ENCODE peak calls at places on chromosome 20, in four cellular contexts. B is GM12878, X is K562, P is HepG2. W is an unnamed sample. For H3K36me3, the result is how much of the 10 kb centered on the place peaks cover.

GRCh38 chr20:23436681-23437080 is 2.8 kb upstream of the CSTL1 start:
- DNase-seq in B (no peak), X (no peak), P (no peak), W (peak)

GRCh38 chr20:37349517-37350491 is 3.9 kb downstream of the SRC start:
- DNase-seq in B (no peak), X (no peak), P (no peak), W (no peak)

GRCh38 chr20:24968278-24968677 is 19.2 kb downstream of the CST7 start:
- DNase-seq in B (no peak), X (no peak), P (no peak), W (no peak)

GRCh38 chr20:21781446-21782075 is 76.1 kb downstream of the PAX1 start:
- DNase-seq in B (no peak), X (no peak), P (no peak), W (no peak)

GRCh38 chr20:17878912-17879602 is 89.5 kb downstream of the SNX5 start:
- DNase-seq in B (no peak), X (peak), P (no peak), W (no peak)

GRCh38 chr20:20561172-20561571 is 151.3 kb downstream of the RALGAPA2 start:
- DNase-seq in B (no peak), X (no peak), P (no peak), W (no peak)

GRCh38 chr20:62583424-62583920 is 58.8 kb upstream of the SLCO4A1 start:
- DNase-seq in B (no peak), X (no peak), P (no peak), W (no peak)

GRCh38 chr20:24764825-24765224 is 184.2 kb upstream of the CST7 start:
- DNase-seq in B (no peak), X (no peak), P (no peak), W (no peak)

GRCh38 chr20:31833130-31833930 is 12.1 kb downstream of the FOXS1 start:
- DNase-seq in B (no peak), X (peak), P (peak), W (peak)

GRCh38 chr20:48626938-48627736 is 200.7 kb downstream of the PREX1 start:
- DNase-seq in B (no peak), X (no peak), P (no peak), W (no peak)

GRCh38 chr20:20406306-20406705 is 38.4 kb downstream of the INSM1 start:
- DNase-seq in B (no peak), X (no peak), P (no peak), W (no peak)

GRCh38 chr20:31678389-31679356 is 41.0 kb downstream of the COX4I2 start:
- DNase-seq in B (no peak), X (no peak), P (peak), W (no peak)

GRCh38 chr20:1266167-1266973 is at the start of gene SNPH:
- DNase-seq in B (no peak), X (peak), P (no peak), W (peak)

GRCh38 chr20:53866787-53867740 is 203.3 kb downstream of the BCAS1 start:
- DNase-seq in B (peak), X (no peak), P (peak), W (no peak)

GRCh38 chr20:56439784-56440291 is 27.8 kb downstream of the CASS4 start:
- DNase-seq in B (no peak), X (no peak), P (no peak), W (peak)

DNA sequence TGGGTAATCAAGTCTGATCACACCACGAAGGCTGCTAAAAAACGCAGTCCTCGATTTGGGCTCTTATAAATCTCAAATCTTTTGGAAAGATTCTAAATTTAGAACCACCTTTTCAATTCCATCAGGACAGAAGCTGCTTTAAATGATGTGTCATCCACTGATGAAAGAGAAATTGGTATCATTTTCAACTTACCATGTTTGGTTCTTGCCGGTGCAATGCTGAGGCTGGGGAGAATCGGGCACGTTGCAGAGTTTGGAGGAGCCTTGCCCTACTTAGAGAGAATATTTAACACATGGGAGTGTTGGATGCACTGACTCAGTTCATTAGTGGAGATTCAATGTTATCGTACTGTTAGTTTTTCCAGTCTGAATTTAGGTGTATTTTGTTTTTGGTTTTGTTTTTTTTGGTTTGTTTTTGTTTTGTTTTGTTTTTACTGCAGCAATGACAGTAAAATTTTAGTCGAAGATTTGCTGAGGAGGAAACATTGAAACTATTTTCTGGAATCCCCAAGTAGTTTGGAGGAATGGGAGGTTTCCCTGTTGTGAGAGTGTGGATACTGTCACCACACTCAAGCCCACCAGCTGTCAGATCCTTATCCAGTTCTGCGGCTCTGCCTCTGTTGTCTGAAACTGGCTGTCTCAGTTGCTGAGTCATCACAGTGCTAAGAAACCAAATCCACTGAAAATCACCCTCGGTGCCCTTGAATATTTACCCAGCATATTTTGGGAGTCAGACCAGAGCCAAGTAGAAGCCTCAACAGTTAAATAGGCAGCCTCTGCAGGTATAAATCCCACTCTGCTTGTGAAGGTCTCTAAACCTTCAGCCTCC is 497.0 kb downstream of the BTBD3 start:
- DNase-seq in B (no peak), X (no peak), P (no peak), W (no peak)
- H3K9ac ChIP-seq in B (no peak), X (no peak), P (no peak), W (no peak)

GRCh38 chr20:38950254-38950653 is 11.9 kb upstream of the DHX35 start:
- DNase-seq in B (no peak), X (no peak), P (no peak), W (no peak)

GRCh38 chr20:38946836-38947235 is 15.3 kb upstream of the DHX35 start:
- DNase-seq in B (no peak), X (no peak), P (no peak), W (no peak)

GRCh38 chr20:38951611-38952010 is 10.5 kb upstream of the DHX35 start:
- DNase-seq in B (no peak), X (no peak), P (no peak), W (no peak)

GRCh38 chr20:38952153-38952552 is 10.0 kb upstream of the DHX35 start:
- DNase-seq in B (no peak), X (no peak), P (no peak), W (no peak)

DNA sequence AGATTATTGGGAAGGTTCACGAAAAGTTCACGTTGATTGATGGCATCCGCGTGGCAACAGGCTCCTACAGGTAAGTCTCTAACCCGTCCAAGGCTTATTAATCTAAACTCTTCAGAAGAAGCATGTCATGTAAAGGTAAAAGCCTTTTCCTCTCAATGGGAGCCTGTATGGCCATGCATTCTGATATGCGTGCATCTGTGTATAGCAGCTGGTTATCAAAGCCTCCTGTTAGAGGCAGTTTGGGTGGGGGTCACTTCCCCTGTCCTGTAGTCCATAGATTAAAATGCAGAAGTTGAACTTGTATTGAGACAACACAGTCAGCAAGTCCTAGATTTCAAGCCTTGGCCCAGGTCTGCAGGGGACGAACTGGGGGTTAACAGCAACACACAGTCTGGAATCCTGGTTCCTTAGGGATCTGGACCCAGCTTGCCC is 14.2 kb upstream of the DHX35 start:
- DNase-seq in B (no peak), X (peak), P (no peak), W (no peak)
- H3K36me3 ChIP-seq in B (half or more), X (half or more), P (half or more), W (under half)

GRCh38 chr20:44392088-44392775 is 36.7 kb downstream of the HNF4A start:
- DNase-seq in B (no peak), X (no peak), P (no peak), W (no peak)

GRCh38 chr20:44390280-44390679 is 34.8 kb downstream of the HNF4A start:
- DNase-seq in B (no peak), X (no peak), P (no peak), W (no peak)

GRCh38 chr20:44389871-44390270 is 34.4 kb downstream of the HNF4A start:
- DNase-seq in B (no peak), X (no peak), P (no peak), W (no peak)

GRCh38 chr20:44384423-44385027 is 29.0 kb downstream of the HNF4A start:
- DNase-seq in B (peak), X (peak), P (peak), W (peak)

DNA sequence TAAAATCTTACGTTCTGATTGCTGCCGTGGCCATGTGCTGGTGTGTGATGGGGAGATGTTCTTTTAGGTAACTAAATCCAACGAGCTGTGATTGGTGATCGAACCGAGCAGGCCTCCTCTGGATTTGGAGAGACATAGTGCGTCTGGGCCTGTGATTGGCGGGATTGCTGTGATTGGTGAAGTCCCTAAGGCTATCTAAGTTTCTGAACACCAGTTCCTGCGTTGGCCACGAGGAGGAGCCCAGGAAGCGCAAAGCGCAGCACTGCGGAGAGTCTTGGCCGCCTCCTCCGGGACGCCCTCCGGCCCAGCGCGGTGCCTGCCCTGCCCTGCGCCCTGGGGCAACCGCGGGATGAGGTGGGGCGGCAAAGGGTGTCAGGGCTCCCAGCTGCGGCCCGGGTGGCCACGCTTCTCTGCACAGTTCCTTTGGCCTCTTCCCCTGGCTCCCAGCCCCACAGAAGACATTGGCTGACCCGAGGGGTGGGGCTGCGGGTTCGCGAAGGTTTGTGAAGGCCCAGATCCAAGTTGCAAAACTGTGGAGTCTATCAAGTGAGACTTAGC is 33.0 kb downstream of the HNF4A start:
- DNase-seq in B (no peak), X (peak), P (no peak), W (peak)
- TF ChIP-seq MYC in B (no peak), X (no peak), P (no peak), W (no peak)

DNA sequence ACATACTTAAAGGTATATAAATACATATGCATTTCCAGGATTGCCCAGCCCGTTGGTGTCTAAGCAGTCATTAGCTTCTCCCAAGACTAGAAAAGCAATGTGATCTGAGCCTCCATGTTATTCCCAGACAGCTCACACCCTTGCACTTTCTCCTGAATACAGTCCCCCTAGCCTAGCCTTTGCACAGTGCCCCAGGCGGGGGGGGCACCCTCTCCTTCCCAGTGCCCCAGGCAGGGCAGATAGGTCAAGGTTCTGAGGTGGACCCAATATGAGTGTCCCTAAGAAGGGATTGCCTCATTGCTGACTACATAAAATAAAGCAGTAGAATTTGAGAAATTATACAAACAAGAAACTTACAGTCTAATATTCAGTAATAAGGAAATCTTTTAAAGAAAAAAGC is 15.4 kb upstream of the GNRH2 start:
- DNase-seq in B (no peak), X (no peak), P (no peak), W (no peak)
- H3K9ac ChIP-seq in B (no peak), X (no peak), P (no peak), W (no peak)

GRCh38 chr20:50562262-50562701 is 52.1 kb downstream of the PTPN1 start:
- DNase-seq in B (no peak), X (no peak), P (no peak), W (no peak)
- H3K36me3 ChIP-seq in B (under half), X (half or more), P (under half), W (under half)